ENCODE peak calls at places on chromosome 4, in nine cellular contexts. One of them, this sample, is unnamed.

GRCh38 chr4:140633951-140634350 is 65.2 kb upstream of the UCP1 start:
- DNase-seq in psoas muscle: no peak
- DNase-seq in brain microvascular endothelial cell: no peak
- DNase-seq in H1: no peak
- DNase-seq in foreskin fibroblast: no peak
- DNase-seq in AG09319: no peak
- DNase-seq in endothelial cell: no peak
- DNase-seq in neural progenitor cell: no peak
- DNase-seq in IMR-90: no peak
- DNase-seq in this sample: no peak

GRCh38 chr4:150853882-150854281 is 161.2 kb downstream of the LRBA start:
- DNase-seq in brain microvascular endothelial cell: no peak
- DNase-seq in AG09319: no peak
- DNase-seq in IMR-90: no peak
- DNase-seq in neural progenitor cell: no peak
- DNase-seq in psoas muscle: no peak
- DNase-seq in H1: no peak
- DNase-seq in endothelial cell: no peak
- DNase-seq in foreskin fibroblast: no peak
- DNase-seq in this sample: no peak

GRCh38 chr4:182876006-182876405 is 41.2 kb downstream of the DCTD start:
- DNase-seq in H1: no peak
- DNase-seq in endothelial cell: no peak
- DNase-seq in neural progenitor cell: no peak
- DNase-seq in foreskin fibroblast: no peak
- DNase-seq in IMR-90: no peak
- DNase-seq in brain microvascular endothelial cell: no peak
- DNase-seq in psoas muscle: no peak
- DNase-seq in AG09319: no peak
- DNase-seq in this sample: no peak

GRCh38 chr4:118224239-118224829 is 128.5 kb downstream of the PRSS12 start:
- DNase-seq in brain microvascular endothelial cell: peak; percentile 14
- DNase-seq in foreskin fibroblast: peak; percentile 35
- DNase-seq in neural progenitor cell: peak; percentile 67
- DNase-seq in endothelial cell: no peak
- DNase-seq in psoas muscle: no peak
- DNase-seq in IMR-90: peak; percentile 80
- DNase-seq in AG09319: peak; percentile 38
- DNase-seq in H1: no peak
- DNase-seq in this sample: peak; percentile 15

GRCh38 chr4:38654273-38654672 is 9.7 kb upstream of the KLF3 start:
- DNase-seq in AG09319: no peak
- DNase-seq in IMR-90: no peak
- DNase-seq in neural progenitor cell: no peak
- DNase-seq in psoas muscle: no peak
- DNase-seq in endothelial cell: no peak
- DNase-seq in brain microvascular endothelial cell: no peak
- DNase-seq in foreskin fibroblast: no peak
- DNase-seq in H1: no peak
- DNase-seq in this sample: no peak

GRCh38 chr4:82851902-82852750 is 38.8 kb downstream of the SEC31A start:
- DNase-seq in AG09319: no peak
- DNase-seq in psoas muscle: no peak
- DNase-seq in foreskin fibroblast: peak; percentile 12
- DNase-seq in endothelial cell: no peak
- DNase-seq in IMR-90: peak; percentile 49
- DNase-seq in brain microvascular endothelial cell: no peak
- DNase-seq in neural progenitor cell: peak; percentile 54
- DNase-seq in H1: no peak
- DNase-seq in this sample: peak; percentile 9

GRCh38 chr4:62571494-62571893 is 1371.4 kb downstream of the ADGRL3 start:
- DNase-seq in endothelial cell: no peak
- DNase-seq in brain microvascular endothelial cell: no peak
- DNase-seq in H1: no peak
- DNase-seq in AG09319: no peak
- DNase-seq in IMR-90: no peak
- DNase-seq in psoas muscle: no peak
- DNase-seq in neural progenitor cell: no peak
- DNase-seq in foreskin fibroblast: no peak
- DNase-seq in this sample: no peak

GRCh38 chr4:152385551-152385950 is 150.3 kb downstream of the FBXW7 start:
- DNase-seq in H1: no peak
- DNase-seq in psoas muscle: no peak
- DNase-seq in endothelial cell: no peak
- DNase-seq in neural progenitor cell: peak; percentile 3
- DNase-seq in IMR-90: peak; percentile 31
- DNase-seq in AG09319: no peak
- DNase-seq in brain microvascular endothelial cell: no peak
- DNase-seq in foreskin fibroblast: peak; percentile 9
- DNase-seq in this sample: no peak

GRCh38 chr4:141462361-141462760 is 174.0 kb upstream of the IL15 start:
- DNase-seq in IMR-90: peak; percentile 21
- DNase-seq in foreskin fibroblast: peak; percentile 14
- DNase-seq in brain microvascular endothelial cell: no peak
- DNase-seq in AG09319: no peak
- DNase-seq in psoas muscle: no peak
- DNase-seq in H1: no peak
- DNase-seq in neural progenitor cell: no peak
- DNase-seq in endothelial cell: no peak
- DNase-seq in this sample: no peak

GRCh38 chr4:140150886-140151699 is 2.9 kb downstream of the MAML3 start:
- DNase-seq in foreskin fibroblast: peak; percentile 94
- DNase-seq in psoas muscle: peak; percentile 88
- DNase-seq in IMR-90: peak; percentile 97
- DNase-seq in neural progenitor cell: peak; percentile 93
- DNase-seq in AG09319: peak; percentile 92
- DNase-seq in endothelial cell: peak; percentile 87
- DNase-seq in brain microvascular endothelial cell: peak; percentile 84
- DNase-seq in H1: peak; percentile 78
- DNase-seq in this sample: peak; percentile 66

GRCh38 chr4:168361365-168362024 is 42.9 kb upstream of the DDX60 start:
- DNase-seq in AG09319: no peak
- DNase-seq in neural progenitor cell: no peak
- DNase-seq in endothelial cell: no peak
- DNase-seq in IMR-90: no peak
- DNase-seq in psoas muscle: no peak
- DNase-seq in brain microvascular endothelial cell: no peak
- DNase-seq in H1: no peak
- DNase-seq in foreskin fibroblast: no peak
- DNase-seq in this sample: no peak

GRCh38 chr4:8307126-8307525 is 37.6 kb downstream of the HTRA3 start:
- DNase-seq in psoas muscle: no peak
- DNase-seq in brain microvascular endothelial cell: no peak
- DNase-seq in endothelial cell: no peak
- DNase-seq in neural progenitor cell: no peak
- DNase-seq in H1: no peak
- DNase-seq in IMR-90: no peak
- DNase-seq in foreskin fibroblast: no peak
- DNase-seq in AG09319: no peak
- DNase-seq in this sample: no peak

DNA sequence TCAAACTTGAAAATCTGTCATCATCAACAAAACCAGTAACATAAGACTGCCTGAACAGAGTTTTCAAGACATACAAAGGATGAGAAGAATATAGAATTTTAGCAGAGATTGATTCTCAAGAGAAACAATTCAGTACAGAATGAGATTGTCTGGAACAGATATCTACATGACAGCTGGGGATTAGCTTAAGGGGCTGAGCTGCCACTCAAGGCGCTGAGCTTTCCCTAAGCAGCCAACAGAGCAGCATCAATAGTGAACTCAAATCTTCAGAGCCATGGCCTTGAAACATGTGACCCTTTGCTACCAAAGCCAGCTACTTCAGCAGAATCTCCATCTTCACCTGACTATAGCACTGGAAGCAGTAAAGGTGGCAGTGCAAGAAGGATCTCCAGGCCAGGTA is 24.3 kb upstream of the PCDH10 start:
- DNase-seq in AG09319: no peak
- DNase-seq in foreskin fibroblast: no peak
- DNase-seq in neural progenitor cell: no peak
- DNase-seq in IMR-90: no peak
- DNase-seq in psoas muscle: no peak
- DNase-seq in endothelial cell: no peak
- DNase-seq in brain microvascular endothelial cell: no peak
- DNase-seq in H1: no peak
- DNase-seq in this sample: no peak
- TF ChIP-seq CTCF in AG09319: no peak
- TF ChIP-seq CTCF in foreskin fibroblast: no peak
- TF ChIP-seq CTCF in neural progenitor cell: no peak
- TF ChIP-seq CTCF in IMR-90: no peak
- TF ChIP-seq CTCF in psoas muscle: no peak
- TF ChIP-seq CTCF in endothelial cell: no peak
- TF ChIP-seq CTCF in brain microvascular endothelial cell: no peak
- TF ChIP-seq CTCF in H1: no peak
- TF ChIP-seq CTCF in this sample: no peak

GRCh38 chr4:891747-892146 is 40.4 kb downstream of the GAK start:
- DNase-seq in H1: no peak
- DNase-seq in endothelial cell: peak; percentile 17
- DNase-seq in IMR-90: no peak
- DNase-seq in brain microvascular endothelial cell: no peak
- DNase-seq in foreskin fibroblast: no peak
- DNase-seq in psoas muscle: no peak
- DNase-seq in AG09319: no peak
- DNase-seq in neural progenitor cell: peak; percentile 52
- DNase-seq in this sample: no peak
- TF ChIP-seq CTCF in H1: peak; percentile 76
- TF ChIP-seq CTCF in endothelial cell: no peak
- TF ChIP-seq CTCF in IMR-90: peak; percentile 15
- TF ChIP-seq CTCF in brain microvascular endothelial cell: peak; percentile 53
- TF ChIP-seq CTCF in foreskin fibroblast: peak; percentile 9
- TF ChIP-seq CTCF in psoas muscle: no peak
- TF ChIP-seq CTCF in AG09319: peak; percentile 10
- TF ChIP-seq CTCF in neural progenitor cell: peak; percentile 48
- TF ChIP-seq CTCF in this sample: no peak

GRCh38 chr4:104531390-104531789 is 36.7 kb upstream of the CXXC4 start:
- DNase-seq in psoas muscle: no peak
- DNase-seq in endothelial cell: no peak
- DNase-seq in neural progenitor cell: no peak
- DNase-seq in foreskin fibroblast: no peak
- DNase-seq in brain microvascular endothelial cell: no peak
- DNase-seq in AG09319: no peak
- DNase-seq in IMR-90: no peak
- DNase-seq in H1: no peak
- DNase-seq in this sample: no peak
- TF ChIP-seq CTCF in psoas muscle: no peak
- TF ChIP-seq CTCF in endothelial cell: no peak
- TF ChIP-seq CTCF in neural progenitor cell: peak; percentile 16
- TF ChIP-seq CTCF in foreskin fibroblast: no peak
- TF ChIP-seq CTCF in brain microvascular endothelial cell: peak; percentile 32
- TF ChIP-seq CTCF in AG09319: no peak
- TF ChIP-seq CTCF in IMR-90: no peak
- TF ChIP-seq CTCF in H1: no peak
- TF ChIP-seq CTCF in this sample: no peak

GRCh38 chr4:94256833-94257232 is 49.2 kb downstream of the SMARCAD1 start:
- DNase-seq in endothelial cell: no peak
- DNase-seq in neural progenitor cell: no peak
- DNase-seq in brain microvascular endothelial cell: no peak
- DNase-seq in H1: no peak
- DNase-seq in foreskin fibroblast: no peak
- DNase-seq in IMR-90: peak; percentile 7
- DNase-seq in psoas muscle: no peak
- DNase-seq in AG09319: no peak
- DNase-seq in this sample: no peak
- TF ChIP-seq CTCF in endothelial cell: no peak
- TF ChIP-seq CTCF in neural progenitor cell: peak; percentile 36
- TF ChIP-seq CTCF in brain microvascular endothelial cell: no peak
- TF ChIP-seq CTCF in H1: no peak
- TF ChIP-seq CTCF in foreskin fibroblast: peak; percentile 14
- TF ChIP-seq CTCF in IMR-90: peak; percentile 28
- TF ChIP-seq CTCF in psoas muscle: no peak
- TF ChIP-seq CTCF in AG09319: peak; percentile 10
- TF ChIP-seq CTCF in this sample: peak; percentile 11

DNA sequence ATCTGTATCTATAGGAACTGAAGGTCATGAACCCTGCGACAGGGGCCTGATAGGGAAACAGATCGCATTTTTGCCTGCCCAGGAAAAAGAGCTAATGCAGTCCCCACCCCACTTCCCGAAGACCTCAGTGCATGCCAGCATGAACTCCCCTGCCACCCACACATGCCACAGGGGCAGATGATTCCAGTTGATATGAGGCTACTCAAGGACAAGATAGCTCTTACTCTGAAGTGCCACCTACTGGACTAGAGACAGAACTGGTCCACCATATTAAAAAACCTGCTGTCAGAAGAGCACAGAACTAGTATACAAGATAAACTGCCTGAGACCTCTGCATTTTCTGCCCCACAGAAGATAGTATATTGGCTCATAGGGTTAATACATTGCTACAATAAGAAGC is 68.0 kb downstream of the YIPF7 start:
- DNase-seq in endothelial cell: peak; percentile 9
- DNase-seq in IMR-90: no peak
- DNase-seq in foreskin fibroblast: no peak
- DNase-seq in neural progenitor cell: peak; percentile 21
- DNase-seq in H1: no peak
- DNase-seq in AG09319: no peak
- DNase-seq in psoas muscle: no peak
- DNase-seq in brain microvascular endothelial cell: no peak
- DNase-seq in this sample: no peak
- TF ChIP-seq CTCF in endothelial cell: peak; percentile 54
- TF ChIP-seq CTCF in IMR-90: no peak
- TF ChIP-seq CTCF in foreskin fibroblast: no peak
- TF ChIP-seq CTCF in neural progenitor cell: peak; percentile 55
- TF ChIP-seq CTCF in H1: peak; percentile 44
- TF ChIP-seq CTCF in AG09319: no peak
- TF ChIP-seq CTCF in psoas muscle: no peak
- TF ChIP-seq CTCF in brain microvascular endothelial cell: no peak
- TF ChIP-seq CTCF in this sample: no peak

This sample was measured in GM20000.